ENCODE peak calls at places on chromosome 10, in five cellular contexts. M is CD4-positive, CD25-positive, alpha-beta regulatory T cell; U is heart left ventricle; Q is CD8-positive, alpha-beta memory T cell; Y is heart right ventricle. D is an unnamed sample. For H3K9me3, the result is how much of the 10 kb centered on the place peaks cover.

GRCh38 chr10:11181996-11182395 is 164.3 kb downstream of the CELF2 start:
- DNase-seq in Y (peak), Q (no peak), M (no peak), U (peak), D (no peak)

GRCh38 chr10:93063217-93063976 is 2.8 kb downstream of the CYP26C1 start:
- DNase-seq in Y (no peak), U (no peak), Q (no peak), M (no peak), D (no peak)

GRCh38 chr10:125633517-125633999 is 49.4 kb downstream of the TEX36 start:
- DNase-seq in Y (no peak), U (no peak), Q (no peak), M (no peak), D (no peak)

GRCh38 chr10:72692897-72693598 is 1.1 kb downstream of the MCU start:
- DNase-seq in Q (no peak), M (peak), Y (no peak), U (no peak), D (no peak)

GRCh38 chr10:50919010-50919409 is 33.6 kb upstream of the A1CF start:
- DNase-seq in U (no peak), Y (no peak), Q (no peak), M (no peak), D (no peak)

GRCh38 chr10:124162136-124162535 is 68.7 kb upstream of the CHST15 start:
- DNase-seq in M (no peak), Q (no peak), Y (no peak), U (no peak), D (no peak)

GRCh38 chr10:30847642-30848041 is 184.0 kb downstream of the ZNF438 start:
- DNase-seq in Y (no peak), M (no peak), Q (no peak), U (no peak), D (no peak)

GRCh38 chr10:77832243-77832642 is 94.3 kb downstream of the DLG5 start:
- DNase-seq in Q (peak), M (peak), U (no peak), Y (no peak), D (peak)

GRCh38 chr10:124646483-124647352 is 97.5 kb downstream of the FAM53B start:
- DNase-seq in Q (no peak), M (no peak), Y (peak), U (peak), D (no peak)

GRCh38 chr10:116715396-116715795 is 27.0 kb downstream of the HSPA12A start:
- DNase-seq in M (no peak), Q (no peak), U (no peak), Y (no peak), D (no peak)

GRCh38 chr10:101941871-101942270 is 98.3 kb upstream of the KCNIP2 start:
- DNase-seq in Q (no peak), Y (no peak), M (no peak), U (no peak), D (no peak)

GRCh38 chr10:69172241-69172998 is 7.6 kb upstream of the SUPV3L1 start:
- DNase-seq in Y (no peak), Q (no peak), M (no peak), U (no peak), D (no peak)

GRCh38 chr10:1290071-1290471 is 233.9 kb downstream of the WDR37 start:
- DNase-seq in Y (no peak), Q (no peak), M (no peak), U (no peak), D (no peak)

GRCh38 chr10:85926136-85926535 is 440.5 kb downstream of the GRID1 start:
- DNase-seq in Y (no peak), U (no peak), M (no peak), Q (no peak), D (no peak)

GRCh38 chr10:128318868-128319267 is 192.6 kb upstream of the MKI67 start:
- DNase-seq in M (no peak), U (no peak), Q (no peak), Y (no peak), D (no peak)

GRCh38 chr10:1267568-1267967 is 211.4 kb downstream of the WDR37 start:
- DNase-seq in U (no peak), Q (no peak), Y (no peak), M (no peak), D (no peak)

GRCh38 chr10:76106611-76107010 is 675.2 kb downstream of the LRMDA start:
- DNase-seq in U (no peak), M (no peak), Q (no peak), Y (no peak), D (no peak)
- H3K9me3 ChIP-seq in U (under half), M (under half), Q (under half), Y (under half), D (under half)

GRCh38 chr10:35394934-35395333 is 58.6 kb downstream of the CCNY start:
- DNase-seq in U (no peak), Y (no peak), M (no peak), Q (no peak), D (no peak)
- H3K9me3 ChIP-seq in U (under half), Y (under half), M (under half), Q (under half), D (under half)

GRCh38 chr10:82361317-82361716 is 486.3 kb downstream of the NRG3 start:
- DNase-seq in Q (no peak), U (no peak), Y (no peak), M (no peak), D (no peak)

DNA sequence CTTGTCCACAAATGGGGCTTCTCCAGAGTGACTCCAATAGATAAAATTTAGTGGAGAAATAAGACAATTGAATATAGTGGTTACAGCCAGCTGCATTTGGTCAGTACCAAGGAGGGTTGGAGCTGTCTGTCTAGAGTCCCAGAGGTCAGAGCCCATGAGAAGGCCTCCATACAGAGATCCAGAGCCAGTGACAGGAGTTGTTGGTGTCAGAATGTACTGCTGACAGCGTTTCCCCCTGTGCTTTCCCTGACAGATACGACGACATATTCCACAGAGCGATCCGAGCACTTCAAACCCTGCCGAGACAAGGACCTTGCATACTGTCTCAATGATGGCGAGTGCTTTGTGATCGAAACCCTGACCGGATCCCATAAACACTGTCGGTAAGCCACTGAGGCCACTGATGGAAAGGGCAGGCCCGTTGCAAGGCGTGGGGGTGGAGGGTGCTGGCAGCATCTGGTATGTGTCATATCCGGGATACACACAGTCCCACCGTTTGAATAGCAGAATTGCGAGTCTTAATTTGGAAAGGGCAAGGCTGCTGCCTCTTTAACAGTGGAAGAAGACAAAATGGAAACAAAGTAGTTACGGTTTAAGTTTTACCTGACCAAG is 483.6 kb downstream of the NRG3 start:
- DNase-seq in Q (no peak), M (no peak), Y (peak), U (peak), D (no peak)
- H3K9me3 ChIP-seq in Q (under half), M (under half), Y (under half), U (under half), D (under half)

DNA sequence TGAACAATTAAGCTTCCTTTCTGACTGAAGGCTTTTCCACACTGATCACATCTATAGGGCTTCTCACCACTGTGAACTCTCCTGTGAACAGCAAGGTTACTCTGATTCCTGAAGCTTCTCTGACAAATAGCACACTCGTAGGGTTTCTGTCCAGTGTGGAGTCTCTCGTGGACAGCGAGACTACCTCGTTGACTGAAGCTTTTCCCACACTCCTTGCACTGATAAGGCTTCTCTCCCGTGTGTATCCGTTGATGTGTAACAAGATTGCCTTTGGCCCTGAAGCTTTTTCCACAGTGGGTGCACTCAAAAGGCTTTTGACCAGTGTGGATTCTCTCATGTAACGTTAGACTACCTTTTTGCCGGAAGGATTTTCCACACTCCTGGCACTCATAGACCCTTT is 4.4 kb downstream of the ZNF32 start:
- DNase-seq in U (no peak), Q (no peak), Y (no peak), M (peak), D (no peak)
- H3K9me3 ChIP-seq in U (under half), Q (under half), Y (half or more), M (half or more), D (under half)

GRCh38 chr10:133528296-133528844 is 1.2 kb downstream of the CYP2E1 start:
- DNase-seq in Q (no peak), Y (no peak), U (no peak), M (no peak), D (no peak)
- H3K9me3 ChIP-seq in Q (under half), Y (under half), U (under half), M (under half), D (under half)

DNA sequence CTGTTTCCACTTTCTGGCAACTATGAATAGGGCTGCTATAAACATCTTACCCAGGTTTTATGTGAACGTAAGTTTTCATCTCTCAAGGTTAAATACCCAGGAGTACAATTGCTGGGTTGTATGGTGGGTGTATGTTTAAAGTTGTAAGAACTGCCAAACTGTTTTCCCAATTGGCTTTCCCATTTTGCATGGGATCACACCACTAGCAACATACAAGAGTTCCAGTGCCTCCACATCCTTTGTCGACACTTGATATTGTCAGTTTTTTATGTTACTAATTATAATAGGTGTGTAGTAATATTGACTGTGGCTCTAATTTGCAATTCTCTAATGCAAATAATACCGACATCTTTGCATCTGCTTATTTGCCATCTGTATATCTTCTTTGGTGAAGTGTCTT is 82.9 kb downstream of the SFMBT2 start:
- DNase-seq in U (no peak), Q (no peak), M (no peak), Y (no peak), D (no peak)
- H3K9me3 ChIP-seq in U (under half), Q (under half), M (under half), Y (under half), D (under half)

DNA sequence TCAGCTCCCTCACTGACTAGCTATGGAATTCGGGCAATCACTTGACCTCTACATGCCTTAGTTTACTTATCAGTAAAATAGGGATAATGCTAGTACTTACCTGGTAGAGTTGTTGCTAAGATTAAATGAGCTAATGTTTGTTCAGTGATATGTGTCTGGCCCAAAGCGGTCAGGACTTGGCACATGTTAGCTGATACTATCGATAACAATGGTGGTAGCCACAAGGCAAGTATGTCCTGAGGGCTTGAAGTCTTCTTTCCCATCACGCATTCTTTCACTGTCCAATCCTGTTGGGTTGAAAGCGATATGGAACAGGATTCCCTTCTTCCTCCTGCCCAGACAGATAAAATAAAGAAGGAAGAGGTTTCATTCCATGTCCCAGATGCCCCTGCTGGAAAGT is 25.5 kb upstream of the MXI1 start:
- DNase-seq in U (no peak), Y (no peak), M (no peak), Q (no peak), D (no peak)
- H3K9me3 ChIP-seq in U (under half), Y (under half), M (under half), Q (under half), D (under half)